ENCODE peak calls at places on chromosomes 4 and X, in five cellular contexts. B is fibroblast of lung, M is lung, J is endodermal cell, D is DND-41. R is an unnamed sample.

GRCh38 chr4:175961604-175962003 is 104.0 kb upstream of the WDR17 start:
- DNase-seq in J (no peak), D (no peak), B (no peak), M (no peak), R (no peak)

GRCh38 chr4:5921578-5921977 is 28.7 kb upstream of the CRMP1 start:
- DNase-seq in B (no peak), M (no peak), D (no peak), J (peak; percentile 47), R (no peak)

GRCh38 chr4:161188578-161188977 is 975.2 kb downstream of the FSTL5 start:
- DNase-seq in M (no peak), B (no peak), D (no peak), J (no peak), R (no peak)

GRCh38 chr4:174262624-174263444 is 20.6 kb downstream of the FBXO8 start:
- DNase-seq in B (peak; percentile 35), M (no peak), J (no peak), D (no peak), R (no peak)

GRCh38 chr4:81648576-81649272 is 177.0 kb upstream of the RASGEF1B start:
- DNase-seq in M (no peak), D (peak; percentile 87), J (no peak), B (no peak), R (peak; percentile 56)

GRCh38 chr4:87227704-87228560 is 7.5 kb upstream of the KLHL8 start:
- DNase-seq in D (no peak), B (no peak), M (no peak), J (no peak), R (no peak)

GRCh38 chr4:71677568-71677967 is 106.3 kb downstream of the GC start:
- DNase-seq in B (no peak), D (no peak), M (no peak), J (peak; percentile 50), R (no peak)

GRCh38 chrX:102514536-102514935 is 2.0 kb downstream of the TMSB15A start:
- DNase-seq in D (no peak), B (no peak), M (no peak), J (no peak), R (no peak)

GRCh38 chrX:23779025-23779424 is 3.9 kb upstream of the SAT1 start:
- DNase-seq in B (peak; percentile 28), D (no peak), J (no peak), M (no peak), R (no peak)

GRCh38 chr4:138891610-138892009 is 124.0 kb upstream of the NOCT start:
- DNase-seq in J (no peak), D (no peak), B (no peak), M (no peak), R (no peak)

GRCh38 chr4:112591593-112591992 is 45.1 kb downstream of the ZGRF1 start:
- DNase-seq in D (no peak), M (no peak), B (no peak), J (no peak), R (no peak)

GRCh38 chr4:188976644-188977115 is 837.4 kb downstream of the TRIML1 start:
- DNase-seq in J (peak; percentile 81), B (peak; percentile 58), D (no peak), M (no peak), R (no peak)

GRCh38 chr4:107473126-107473525 is 246.9 kb downstream of the PAPSS1 start:
- DNase-seq in D (no peak), B (no peak), M (no peak), J (no peak), R (no peak)

GRCh38 chr4:91116861-91117260 is 989.7 kb downstream of the CCSER1 start:
- DNase-seq in J (no peak), M (no peak), D (no peak), B (peak; percentile 42), R (no peak)

GRCh38 chrX:39427492-39428289 is 626.4 kb downstream of the MID1IP1 start:
- DNase-seq in B (peak; percentile 69), M (no peak), D (no peak), J (no peak), R (no peak)

GRCh38 chr4:152535236-152535902 is 523 bp downstream of the FBXW7 start:
- DNase-seq in D (no peak), J (no peak), M (no peak), B (no peak), R (no peak)

GRCh38 chr4:7026107-7026506 is 17.1 kb upstream of the TADA2B start:
- DNase-seq in D (no peak), J (no peak), M (no peak), B (no peak), R (no peak)

GRCh38 chr4:24044610-24045589 is 155.1 kb upstream of the PPARGC1A start:
- DNase-seq in B (no peak), M (no peak), J (no peak), D (no peak), R (no peak)

GRCh38 chr4:67565284-67565683 is 6.8 kb downstream of the STAP1 start:
- DNase-seq in M (no peak), D (no peak), B (no peak), J (no peak), R (no peak)

GRCh38 chr4:61493470-61493869 is 293.3 kb downstream of the ADGRL3 start:
- DNase-seq in J (no peak), D (no peak), M (no peak), B (no peak), R (no peak)

GRCh38 chr4:14636563-14636962 is 365.7 kb upstream of the CPEB2 start:
- DNase-seq in J (no peak), D (no peak), M (no peak), B (no peak), R (no peak)

DNA sequence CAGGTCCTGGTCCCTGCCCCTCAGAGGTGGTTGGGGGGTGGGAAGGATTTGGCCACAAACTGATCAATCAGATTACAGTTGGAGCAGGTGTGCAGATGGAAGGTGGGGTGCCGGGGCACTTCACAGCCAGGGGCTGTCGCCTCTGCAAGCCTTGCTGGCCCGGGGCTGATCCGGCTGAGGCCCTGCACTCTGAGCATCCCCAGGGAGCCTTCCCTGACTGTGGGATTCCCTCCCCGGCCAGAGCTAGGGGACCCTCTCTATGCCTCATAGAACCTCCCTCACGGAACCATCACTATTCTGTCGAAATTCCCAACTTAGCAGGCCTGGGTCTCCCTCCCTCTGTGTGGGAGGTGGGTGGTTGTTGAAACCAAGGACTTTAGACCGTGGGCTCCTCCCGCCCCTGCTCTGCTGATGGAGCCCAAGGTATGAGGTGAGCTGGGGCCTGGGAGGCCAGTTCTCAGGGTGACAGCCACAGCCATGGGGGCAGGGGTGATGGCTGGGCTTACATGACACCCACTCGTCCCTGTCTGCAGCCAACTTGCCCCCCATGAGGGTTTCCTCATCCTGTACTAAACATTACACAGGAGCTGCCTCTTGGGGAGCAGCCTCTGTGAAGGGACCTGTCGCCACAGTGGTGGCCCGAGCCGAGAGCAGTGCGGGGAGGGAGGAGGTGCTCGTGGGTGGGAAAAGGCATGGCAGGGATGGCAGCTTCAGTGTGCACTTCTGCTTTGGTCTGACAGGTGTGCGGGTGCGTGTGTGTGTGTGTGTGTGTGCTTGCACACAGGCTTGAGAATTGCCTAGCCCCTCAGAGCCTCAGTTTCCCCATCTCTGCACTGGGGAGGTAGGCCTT is 3.7 kb downstream of the SH3TC1 start:
- DNase-seq in M (no peak), D (peak; percentile 55), B (no peak), J (no peak), R (no peak)
- H3K36me3 ChIP-seq in M (no peaks in the 10 kb centered on the region), D (no peaks in the 10 kb centered on the region), B (no peaks in the 10 kb centered on the region), J (no peaks in the 10 kb centered on the region), R (no peaks in the 10 kb centered on the region)

GRCh38 chr4:576991-577498 is 950 bp upstream of the TMEM271 start:
- DNase-seq in B (no peak), D (no peak), M (no peak), J (no peak), R (no peak)

GRCh38 chr4:576245-576821 is at the start of gene TMEM271:
- DNase-seq in M (no peak), J (peak; percentile 71), D (no peak), B (no peak), R (no peak)

GRCh38 chr4:579543-580175 is 3.6 kb upstream of the TMEM271 start:
- DNase-seq in M (no peak), J (no peak), B (no peak), D (no peak), R (no peak)

GRCh38 chr4:577499-578450 is 1.7 kb upstream of the TMEM271 start:
- DNase-seq in D (no peak), M (no peak), J (peak; percentile 88), B (peak; percentile 32), R (no peak)

GRCh38 chr4:578451-579443 is 2.7 kb upstream of the TMEM271 start:
- DNase-seq in J (no peak), M (no peak), B (no peak), D (no peak), R (no peak)
- H3K4me3 ChIP-seq in J (no peak overlapping the region), M (no peak overlapping the region), B (no peak overlapping the region), D (no peak overlapping the region), R (no peak overlapping the region)

GRCh38 chr4:8461616-8462015 is 21.0 kb downstream of the TRMT44 start:
- DNase-seq in D (no peak), M (no peak), B (no peak), J (no peak), R (no peak)
- H3K36me3 ChIP-seq in D (peaks cover 73% of the 10 kb centered on the region), M (peaks cover 29% of the 10 kb centered on the region), B (peaks cover 8% of the 10 kb centered on the region), J (peaks cover 90% of the 10 kb centered on the region), R (peaks cover 85% of the 10 kb centered on the region)

DNA sequence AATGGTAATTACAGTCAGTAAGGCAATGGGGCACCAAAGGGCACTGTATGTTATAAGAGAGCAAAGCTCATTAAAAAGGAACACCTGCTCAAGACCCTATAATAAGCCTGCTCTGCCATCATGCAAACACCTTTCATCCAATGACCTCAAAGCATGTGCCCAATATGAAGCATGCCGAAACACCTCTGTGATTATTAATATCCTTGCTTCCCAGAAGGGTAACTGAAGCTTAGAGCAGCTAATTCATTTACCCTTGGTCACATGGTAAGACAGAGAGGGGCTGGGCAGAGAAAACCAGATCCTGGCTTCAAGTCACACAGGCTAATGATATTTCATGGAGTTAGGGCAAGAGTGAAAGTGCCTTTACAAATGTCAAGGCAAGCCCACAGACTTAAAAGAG is 5.7 kb downstream of the AMOT start:
- DNase-seq in D (no peak), J (no peak), M (no peak), B (no peak), R (no peak)
- H3K4me3 ChIP-seq in D (no peak overlapping the region), J (no peak overlapping the region), M (no peak overlapping the region), B (no peak overlapping the region), R (no peak overlapping the region)

GRCh38 chrX:16745659-16746058 is 26.2 kb downstream of the SYAP1 start:
- DNase-seq in B (no peak), J (no peak), M (no peak), D (no peak), R (no peak)
- H3K36me3 ChIP-seq in B (peaks cover 6% of the 10 kb centered on the region), J (peaks cover 29% of the 10 kb centered on the region), M (peaks cover 3% of the 10 kb centered on the region), D (peaks cover 38% of the 10 kb centered on the region), R (peaks cover 60% of the 10 kb centered on the region)

GRCh38 chr4:162322054-162322453 is 158.3 kb upstream of the FSTL5 start:
- DNase-seq in B (no peak), M (no peak), D (no peak), J (no peak), R (no peak)

GRCh38 chr4:162323919-162324318 is 160.1 kb upstream of the FSTL5 start:
- DNase-seq in J (no peak), D (no peak), M (no peak), B (no peak), R (no peak)
- H3K4me3 ChIP-seq in J (no peak overlapping the region), D (no peak overlapping the region), M (no peak overlapping the region), B (no peak overlapping the region), R (no peak overlapping the region)

R was measured in naive thymus-derived CD4-positive, alpha-beta T cell.